ENCODE peak calls at places on chromosomes 7 and 10, in four cellular contexts. G is GM13977, U is GM06990, C is A549. M is an unnamed sample.

GRCh38 chr7:140287988-140288387 is 110.3 kb downstream of the SLC37A3 start:
- DNase-seq in G (no peak), U (no peak), C (no peak), M (no peak)

GRCh38 chr10:11713186-11713743 is 28.9 kb upstream of the ECHDC3 start:
- DNase-seq in G (no peak), U (no peak), C (no peak), M (peak)

GRCh38 chr10:127227663-127228062 is 31.3 kb upstream of the INSYN2A start:
- DNase-seq in G (no peak), U (no peak), C (no peak), M (no peak)

GRCh38 chr7:25988640-25989039 is 163.4 kb upstream of the NFE2L3 start:
- DNase-seq in G (no peak), U (no peak), C (no peak), M (no peak)

GRCh38 chr10:361203-362135 is 226.2 kb downstream of the ZMYND11 start:
- DNase-seq in G (no peak), U (no peak), C (no peak), M (no peak)

GRCh38 chr7:1526271-1526754 is 4.2 kb upstream of the MAFK start:
- DNase-seq in G (no peak), U (no peak), C (no peak), M (no peak)

GRCh38 chr7:114663502-114663901 is 248.9 kb downstream of the FOXP2 start:
- DNase-seq in G (no peak), U (peak), C (no peak), M (no peak)

GRCh38 chr10:31932838-31933237 is 4.2 kb upstream of the ARHGAP12 start:
- DNase-seq in G (no peak), U (no peak), C (no peak), M (no peak)

GRCh38 chr7:918441-919113 is 35.9 kb downstream of the ADAP1 start:
- DNase-seq in G (no peak), U (no peak), C (no peak), M (no peak)

GRCh38 chr10:88457680-88458079 is 125.4 kb downstream of the RNLS start:
- DNase-seq in G (no peak), U (no peak), C (no peak), M (no peak)

GRCh38 chr7:96377399-96377798 is 55.5 kb upstream of the SLC25A13 start:
- DNase-seq in G (no peak), U (no peak), C (no peak), M (no peak)

GRCh38 chr7:36070230-36070629 is 82.8 kb upstream of the EEPD1 start:
- DNase-seq in G (no peak), U (no peak), C (no peak), M (no peak)

GRCh38 chr10:68153473-68154210 is 44.4 kb downstream of the MYPN start:
- DNase-seq in G (no peak), U (no peak), C (peak), M (peak)

GRCh38 chr10:3096149-3096548 is 28.8 kb downstream of the PFKP start:
- DNase-seq in G (no peak), U (no peak), C (no peak), M (no peak)

GRCh38 chr7:76428868-76429805 is 4.4 kb downstream of the ZP3 start:
- DNase-seq in G (no peak), U (no peak), C (no peak), M (no peak)

GRCh38 chr7:30750574-30751256 is 1.2 kb upstream of the INMT start:
- DNase-seq in G (no peak), U (no peak), C (no peak), M (no peak)

GRCh38 chr10:94183666-94184264 is 179.0 kb downstream of the NOC3L start:
- DNase-seq in G (no peak), U (no peak), C (no peak), M (peak)

GRCh38 chr10:116848912-116849270 is 408 bp upstream of the ENO4 start:
- DNase-seq in G (no peak), U (peak), C (no peak), M (no peak)

GRCh38 chr10:29119374-29119773 is 169.5 kb upstream of the LYZL1 start:
- DNase-seq in G (no peak), U (no peak), C (no peak), M (peak)

GRCh38 chr10:90775351-90776028 is 82.3 kb downstream of the HTR7 start:
- DNase-seq in G (no peak), U (no peak), C (no peak), M (no peak)

GRCh38 chr7:123557016-123557630 is 495 bp downstream of the NDUFA5 start:
- DNase-seq in G (no peak), U (no peak), C (no peak), M (no peak)

GRCh38 chr7:12386237-12386839 is 17.3 kb downstream of the VWDE start:
- DNase-seq in G (no peak), U (no peak), C (no peak), M (no peak)

GRCh38 chr10:125094111-125094705 is 66.2 kb downstream of the CTBP2 start:
- DNase-seq in G (no peak), U (no peak), C (no peak), M (no peak)

DNA sequence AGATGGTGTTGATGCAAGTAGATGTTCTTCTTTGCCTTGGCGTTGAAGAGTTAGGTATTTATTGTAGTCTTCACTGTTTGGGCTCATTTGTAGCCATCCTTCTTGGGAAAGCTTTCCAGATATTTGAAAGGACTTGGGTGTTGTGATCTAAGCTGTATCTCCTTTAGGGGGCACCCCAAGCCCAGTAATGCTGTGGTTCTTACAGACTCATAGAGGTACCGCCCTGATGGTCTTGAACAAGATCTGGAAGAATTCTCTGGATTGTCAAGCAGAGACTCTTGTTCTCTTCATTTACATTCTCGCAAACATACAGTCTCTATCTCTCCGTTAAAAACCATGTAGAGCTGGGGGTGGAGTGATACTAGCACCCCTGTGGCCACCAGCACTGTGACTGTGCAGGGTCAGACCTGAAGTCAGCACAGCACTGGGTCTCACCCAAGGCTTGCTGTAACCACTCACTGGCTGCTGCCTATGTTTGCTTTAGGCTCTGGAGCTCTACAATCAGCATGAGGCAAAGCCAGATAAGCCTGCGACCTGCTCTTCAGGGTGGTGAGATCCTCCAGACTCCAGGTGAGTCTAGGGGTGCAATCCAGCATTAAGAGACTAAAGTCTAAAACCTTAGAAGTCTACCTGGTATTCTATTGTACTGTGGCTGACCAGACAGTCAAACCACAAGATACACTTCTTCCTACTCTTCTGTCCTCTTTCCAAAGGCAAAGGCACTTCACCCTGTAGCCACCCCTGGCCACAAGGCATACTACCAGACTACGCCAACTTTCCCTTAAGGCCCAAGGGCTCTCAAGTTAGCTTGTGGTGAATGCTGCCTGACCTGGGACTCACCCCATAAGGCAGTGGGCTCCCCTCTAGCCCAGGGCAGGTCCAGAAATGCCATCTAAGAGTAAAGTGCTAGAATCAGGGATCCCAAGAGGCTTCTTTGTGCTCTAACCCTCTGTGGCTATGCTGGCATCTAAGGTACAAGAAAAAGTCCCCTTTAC is 209.7 kb upstream of the TMEM196 start:
- DNase-seq in G (no peak), U (no peak), C (no peak), M (peak)
- TF ChIP-seq CTCF in G (peak), U (peak), C (peak), M (no peak)

DNA sequence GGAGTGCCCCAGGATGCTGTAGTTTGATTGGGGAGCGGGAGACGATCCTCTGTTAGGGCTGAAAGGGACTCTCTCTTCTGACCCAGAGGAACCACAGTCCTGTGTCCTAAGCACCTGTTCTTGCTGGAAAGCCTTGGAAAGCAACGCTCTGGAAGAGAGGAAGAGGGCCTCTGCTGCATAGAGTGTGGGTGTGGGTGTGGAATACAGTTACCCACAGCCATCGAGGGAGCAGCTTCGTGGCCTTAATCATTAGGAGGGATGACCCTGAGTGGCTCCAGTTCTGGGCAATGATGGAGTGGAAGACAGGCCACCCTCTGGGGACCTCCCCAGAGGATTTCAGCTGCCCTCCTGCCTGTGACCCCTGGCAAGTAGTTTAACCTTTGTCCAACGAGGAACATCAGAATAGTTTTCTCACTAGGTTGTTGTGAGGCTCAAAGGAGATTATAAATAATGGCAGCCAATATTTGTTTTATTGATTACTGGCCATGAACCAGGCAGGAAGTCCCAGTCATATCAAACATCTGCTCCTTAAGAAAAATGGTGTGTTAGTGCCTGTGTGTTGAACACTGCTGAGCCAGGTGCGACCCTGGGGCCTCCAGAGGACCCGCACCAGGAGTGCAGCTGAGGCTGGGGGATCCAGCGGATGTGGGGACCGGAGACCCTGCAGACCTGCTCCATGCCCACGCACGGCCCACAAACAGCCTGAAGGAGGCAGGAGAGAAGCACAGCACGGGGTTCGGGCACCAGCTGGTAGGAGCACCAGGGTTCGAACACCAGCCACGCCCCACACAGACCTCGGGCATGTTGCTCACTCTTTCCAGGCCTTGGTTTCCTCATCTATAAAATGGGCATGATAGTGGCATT is 35.6 kb downstream of the FAM241B start:
- DNase-seq in G (no peak), U (no peak), C (no peak), M (no peak)
- TF ChIP-seq CTCF in G (no peak), U (no peak), C (no peak), M (no peak)

GRCh38 chr7:4739528-4739992 is 35.9 kb upstream of the AP5Z1 start:
- DNase-seq in G (no peak), U (no peak), C (peak), M (peak)
- TF ChIP-seq CTCF in G (no peak), U (no peak), C (no peak), M (no peak)

DNA sequence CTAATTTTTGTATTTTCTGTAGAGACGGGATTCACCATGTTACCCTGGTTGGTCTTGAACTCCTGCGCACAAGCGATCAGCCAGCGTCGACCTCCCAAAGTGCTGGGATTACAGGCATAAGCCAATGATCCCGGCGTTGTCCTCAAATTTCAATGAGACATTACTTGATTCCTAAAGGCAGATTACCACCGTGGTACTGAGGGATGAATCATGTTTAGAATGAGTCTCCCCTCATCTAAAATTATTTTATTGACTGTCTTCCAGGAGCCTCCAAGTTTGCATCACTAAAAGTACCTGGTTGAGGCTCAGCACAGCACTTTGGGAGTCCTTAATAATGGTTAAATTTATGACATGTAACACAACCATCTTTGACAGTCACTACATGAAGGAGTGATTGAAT is 142.2 kb upstream of the AKR1E2 start:
- DNase-seq in G (no peak), U (no peak), C (no peak), M (no peak)
- TF ChIP-seq CTCF in G (no peak), U (no peak), C (no peak), M (no peak)

GRCh38 chr7:37920619-37921339 is at the start of gene EPDR1:
- DNase-seq in G (peak), U (peak), C (peak), M (peak)
- TF ChIP-seq CTCF in G (no peak), U (peak), C (peak), M (no peak)

GRCh38 chr7:18198868-18199267 is 171.2 kb upstream of the PRPS1L1 start:
- DNase-seq in G (no peak), U (no peak), C (no peak), M (no peak)
- TF ChIP-seq CTCF in G (no peak), U (no peak), C (no peak), M (no peak)

GRCh38 chr10:20768849-20769248 is 128.3 kb downstream of the NEBL start:
- DNase-seq in G (no peak), U (no peak), C (no peak), M (no peak)
- TF ChIP-seq CTCF in G (no peak), U (no peak), C (no peak), M (no peak)

GRCh38 chr10:101629781-101630419 is 41.8 kb downstream of the DPCD start:
- DNase-seq in G (no peak), U (no peak), C (no peak), M (no peak)
- TF ChIP-seq CTCF in G (no peak), U (no peak), C (no peak), M (no peak)